ENCODE peak calls at places on chromosomes 16 and 17, in four cellular contexts. G is GM12865, U is AG09319, I is endothelial cell. L is an unnamed sample.

GRCh38 chr16:79805621-79806020 is 205.1 kb upstream of the MAF start:
- DNase-seq in I (no peak), U (no peak), G (no peak), L (no peak)

GRCh38 chr16:15865742-15866141 is 8.9 kb upstream of the MYH11 start:
- DNase-seq in G (no peak), I (no peak), U (no peak), L (no peak)

GRCh38 chr17:80813318-80813717 is 178.3 kb upstream of the CHMP6 start:
- DNase-seq in I (no peak), U (no peak), G (no peak), L (no peak)

GRCh38 chr17:33873218-33873617 is 381.9 kb upstream of the CCL2 start:
- DNase-seq in I (no peak), U (no peak), G (no peak), L (no peak)

GRCh38 chr16:82585675-82586074 is 41.1 kb upstream of the CDH13 start:
- DNase-seq in I (no peak), U (no peak), G (no peak), L (no peak)

GRCh38 chr17:82298538-82299421 is 18.6 kb downstream of the CD7 start:
- DNase-seq in G (no peak), I (no peak), U (no peak), L (no peak)

GRCh38 chr17:73232587-73233373 is 28.9 kb downstream of the CPSF4L start:
- DNase-seq in U (no peak), G (peak; percentile 65), I (peak; percentile 60), L (peak; percentile 56)

GRCh38 chr17:73803867-73804539 is 159.8 kb upstream of the SDK2 start:
- DNase-seq in U (no peak), G (no peak), I (no peak), L (no peak)

GRCh38 chr17:43671075-43671692 is 9.5 kb upstream of the MEOX1 start:
- DNase-seq in G (no peak), U (no peak), I (no peak), L (no peak)

GRCh38 chr16:24681793-24682192 is 47.7 kb upstream of the TNRC6A start:
- DNase-seq in U (no peak), I (no peak), G (no peak), L (no peak)

GRCh38 chr16:28052274-28053128 is 11.0 kb downstream of the GSG1L start:
- DNase-seq in G (no peak), U (no peak), I (no peak), L (no peak)

GRCh38 chr17:80224098-80224497 is 3.9 kb downstream of the SLC26A11 start:
- DNase-seq in U (no peak), I (no peak), G (no peak), L (no peak)

GRCh38 chr16:68296693-68297092 is 14.1 kb downstream of the SLC7A6OS start:
- DNase-seq in G (no peak), U (no peak), I (no peak), L (no peak)

GRCh38 chr17:57940653-57941329 is 14.4 kb downstream of the CUEDC1 start:
- DNase-seq in U (no peak), G (peak; percentile 43), I (no peak), L (no peak)

GRCh38 chr17:43125967-43126910 is 1.1 kb upstream of the BRCA1 start:
- DNase-seq in U (no peak), I (no peak), G (no peak), L (no peak)

GRCh38 chr17:80970044-80970761 is 21.4 kb upstream of the CHMP6 start:
- DNase-seq in I (no peak), G (peak; percentile 69), U (no peak), L (peak; percentile 88)

GRCh38 chr16:87784812-87785211 is 19.0 kb upstream of the KLHDC4 start:
- DNase-seq in G (no peak), U (no peak), I (no peak), L (no peak)

GRCh38 chr17:31099051-31099450 is 4.3 kb downstream of the NF1 start:
- DNase-seq in G (no peak), U (no peak), I (no peak), L (no peak)

GRCh38 chr16:84271866-84272265 is 22.8 kb upstream of the WFDC1 start:
- DNase-seq in I (no peak), G (no peak), U (no peak), L (no peak)

GRCh38 chr17:74704536-74704935 is 8.2 kb downstream of the CD300LF start:
- DNase-seq in U (no peak), I (no peak), G (no peak), L (no peak)

GRCh38 chr16:30351001-30351441 is 4.1 kb downstream of the CD2BP2 start:
- DNase-seq in U (no peak), G (no peak), I (no peak), L (no peak)

GRCh38 chr16:23082161-23082788 is 67.0 kb downstream of the USP31 start:
- DNase-seq in I (no peak), U (no peak), G (no peak), L (no peak)

GRCh38 chr16:84370723-84371552 is 2.6 kb downstream of the ATP2C2 start:
- DNase-seq in I (no peak), U (no peak), G (no peak), L (no peak)

GRCh38 chr16:80804451-80805383 is at the start of gene CDYL2:
- DNase-seq in G (peak; percentile 70), I (no peak), U (no peak), L (peak; percentile 90)

GRCh38 chr17:77440571-77440981 is 299.8 kb downstream of the SEC14L1 start:
- DNase-seq in U (no peak), I (no peak), G (peak; percentile 86), L (no peak)

GRCh38 chr16:4534151-4534790 is 4.3 kb downstream of the CDIP1 start:
- DNase-seq in G (no peak), U (no peak), I (no peak), L (no peak)

GRCh38 chr16:57748596-57748995 is 13.0 kb downstream of the KATNB1 start:
- DNase-seq in I (no peak), G (no peak), U (no peak), L (no peak)

GRCh38 chr16:85757341-85757822 is 6.5 kb upstream of the C16orf74 start:
- DNase-seq in U (peak; percentile 87), G (peak; percentile 73), I (no peak), L (no peak)

GRCh38 chr17:44345497-44346026 is 460 bp downstream of the GRN start:
- DNase-seq in U (no peak), I (peak; percentile 69), G (peak; percentile 73), L (no peak)

GRCh38 chr16:89921699-89922476 is 1.3 kb upstream of the TUBB3 start:
- DNase-seq in G (no peak), I (peak; percentile 60), U (peak; percentile 86), L (no peak)

GRCh38 chr16:66741131-66741900 is 10.1 kb downstream of the DYNC1LI2 start:
- DNase-seq in G (no peak), U (peak; percentile 82), I (peak; percentile 24), L (no peak)

GRCh38 chr17:42135664-42136653 is 13.4 kb downstream of the HSPB9 start:
- DNase-seq in G (no peak), U (no peak), I (no peak), L (no peak)

DNA sequence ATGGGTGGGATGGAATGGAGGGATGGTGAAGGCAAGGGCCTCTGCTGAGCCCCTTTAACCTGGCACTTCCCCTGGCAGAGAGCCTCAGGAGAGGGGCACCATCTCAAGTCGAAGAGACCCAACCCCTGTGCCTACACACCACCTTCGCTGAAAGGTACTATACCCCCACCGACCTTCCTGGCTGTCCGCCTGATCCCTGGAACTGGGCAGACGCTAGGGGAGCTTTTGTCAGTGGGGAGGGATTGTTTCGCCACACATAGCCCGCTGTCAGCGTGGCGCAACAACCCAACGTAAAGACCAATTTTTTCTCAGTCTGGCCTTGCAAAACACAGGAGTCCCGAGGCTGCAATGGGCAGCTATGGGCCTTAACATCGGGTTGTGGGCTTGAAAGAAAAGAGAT is 3.1 kb downstream of the PPP1R1B start:
- DNase-seq in U (no peak), I (no peak), G (no peak), L (no peak)
- TF ChIP-seq CTCF in U (no peak), I (no peak), G (no peak), L (no peak)

DNA sequence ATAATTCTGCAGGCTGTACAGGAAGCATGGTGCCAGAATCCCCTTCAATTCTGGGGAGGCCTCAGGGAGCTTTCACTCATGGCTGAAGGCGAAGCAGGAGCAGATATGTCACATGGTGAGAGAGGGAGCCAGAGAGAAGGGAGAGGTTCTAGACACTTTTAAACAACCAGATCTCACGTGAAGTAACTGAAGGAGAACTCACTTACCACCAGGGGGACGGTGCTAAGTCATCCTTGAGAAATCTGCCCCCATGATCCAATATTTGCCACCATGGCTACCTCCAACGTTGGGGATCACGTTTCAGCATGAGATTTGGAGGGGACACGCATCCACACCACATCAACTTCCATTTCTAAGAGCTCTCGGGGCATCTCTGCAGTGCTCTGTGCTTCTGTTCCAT is 37.4 kb upstream of the GNA13 start:
- DNase-seq in I (no peak), U (no peak), G (no peak), L (no peak)
- TF ChIP-seq CTCF in I (peak; percentile 34), U (no peak), G (no peak), L (no peak)

DNA sequence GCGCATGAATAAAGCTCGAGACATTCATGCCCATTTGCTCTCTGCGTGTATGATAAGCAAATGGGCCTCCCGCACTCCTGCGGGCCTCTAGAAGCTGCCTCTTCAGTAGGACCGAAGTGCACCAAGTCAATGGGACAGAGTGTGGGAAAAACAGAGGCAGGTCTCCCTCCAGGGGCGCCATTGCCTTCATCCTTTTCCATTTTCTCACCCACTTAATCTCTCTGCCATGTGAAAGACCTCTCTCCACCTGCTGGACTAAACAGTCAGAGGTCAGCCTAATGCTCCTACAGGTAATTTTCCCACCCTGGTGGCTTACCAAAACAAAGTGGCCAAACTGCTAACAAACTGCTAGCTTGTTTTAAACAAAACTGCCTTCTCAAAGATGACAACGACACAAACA is 210.9 kb downstream of the ZFHX3 start:
- DNase-seq in U (no peak), I (no peak), G (no peak), L (no peak)
- TF ChIP-seq CTCF in U (no peak), I (no peak), G (peak; percentile 10), L (no peak)

GRCh38 chr17:6525111-6525510 is 31.2 kb downstream of the PITPNM3 start:
- DNase-seq in G (no peak), I (no peak), U (no peak), L (no peak)
- TF ChIP-seq CTCF in G (no peak), I (no peak), U (no peak), L (no peak)

DNA sequence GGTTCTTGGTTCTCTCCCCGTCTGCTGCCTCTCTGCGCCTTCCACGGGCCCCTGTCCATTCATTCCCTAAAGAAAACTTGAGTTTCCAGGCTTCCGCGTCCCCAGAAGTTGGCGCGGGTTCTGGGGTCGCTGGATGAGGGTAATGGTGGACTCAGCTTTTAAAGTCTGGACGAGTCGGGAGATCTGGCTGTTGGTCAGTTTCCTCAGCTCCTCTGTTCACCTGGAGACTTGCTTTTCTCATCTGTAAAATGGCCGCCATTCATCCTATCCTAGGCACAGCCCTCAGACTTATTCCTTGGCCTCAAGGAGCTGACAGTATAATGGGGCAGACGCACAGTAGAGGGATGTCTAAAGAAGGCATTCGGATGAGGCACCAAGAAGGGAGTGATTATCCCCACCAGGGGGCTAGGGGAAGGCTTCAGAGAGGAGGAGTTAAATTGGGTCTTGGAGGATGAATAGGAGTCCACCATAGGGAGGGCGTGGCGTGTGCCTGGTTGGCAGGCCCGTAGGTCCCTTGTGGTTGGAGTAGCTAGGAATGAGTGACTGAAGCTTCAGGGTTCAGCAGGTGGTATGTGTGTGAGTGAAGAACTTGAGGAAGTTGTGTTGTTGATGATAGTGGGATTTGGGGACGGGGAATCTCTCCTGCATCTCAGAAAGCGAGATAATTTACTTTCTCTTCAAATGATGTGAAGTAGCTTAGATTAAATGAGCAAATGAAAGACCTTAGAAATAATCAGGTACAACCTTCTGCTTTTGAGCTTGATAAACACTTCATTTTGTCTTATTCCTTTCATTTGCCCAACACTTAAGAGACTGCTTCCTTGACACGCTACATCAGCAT is 655 bp downstream of the VPS35L start:
- DNase-seq in U (no peak), I (peak; percentile 53), G (peak; percentile 65), L (peak; percentile 47)
- TF ChIP-seq CTCF in U (peak; percentile 3), I (peak; percentile 28), G (no peak), L (no peak)

GRCh38 chr17:20121359-20122235 is 112.4 kb downstream of the SPECC1 start:
- DNase-seq in G (peak; percentile 79), U (peak; percentile 22), I (peak; percentile 73), L (peak; percentile 79)
- TF ChIP-seq CTCF in G (peak; percentile 88), U (peak; percentile 92), I (peak; percentile 83), L (peak; percentile 74)